ENCODE peak calls at places on chromosome 1, in five cellular contexts. O is endothelial cell, I is MM.1S, Q is breast epithelium, X is HepG2. Z is an unnamed sample.

GRCh38 chr1:1436634-1437032 is 1.1 kb downstream of the VWA1 start:
- DNase-seq in O (no peak), X (no peak), Q (no peak), I (no peak), Z (peak)

GRCh38 chr1:160376525-160377131 is 9.8 kb downstream of the NHLH1 start:
- DNase-seq in O (peak), X (peak), I (peak), Q (no peak), Z (peak)

GRCh38 chr1:243316366-243316989 is 60.6 kb downstream of the SDCCAG8 start:
- DNase-seq in O (no peak), Q (peak), I (no peak), X (no peak), Z (no peak)

GRCh38 chr1:209784276-209785169 is at the start of gene C1orf74:
- DNase-seq in O (peak), Q (peak), X (peak), I (peak), Z (peak)

GRCh38 chr1:226988337-226988672 is 48.2 kb downstream of the COQ8A start:
- DNase-seq in X (no peak), O (no peak), Q (peak), I (no peak), Z (no peak)

GRCh38 chr1:11940260-11940921 is 5.9 kb downstream of the PLOD1 start:
- DNase-seq in Q (peak), I (no peak), X (peak), O (no peak), Z (no peak)

GRCh38 chr1:95572002-95572401 is 338.0 kb downstream of the RWDD3 start:
- DNase-seq in Q (no peak), O (no peak), X (no peak), I (no peak), Z (no peak)

GRCh38 chr1:31977361-31978131 is 36.1 kb upstream of the KHDRBS1 start:
- DNase-seq in O (peak), I (peak), Q (no peak), X (peak), Z (peak)

GRCh38 chr1:44531785-44532566 is 126.9 kb downstream of the RNF220 start:
- DNase-seq in O (no peak), I (no peak), Q (no peak), X (peak), Z (peak)

GRCh38 chr1:41811978-41812852 is 106.5 kb downstream of the HIVEP3 start:
- DNase-seq in X (peak), O (peak), I (peak), Q (no peak), Z (peak)

GRCh38 chr1:164320780-164321683 is 238.0 kb upstream of the PBX1 start:
- DNase-seq in X (no peak), Q (no peak), I (no peak), O (peak), Z (no peak)

GRCh38 chr1:82464362-82464931 is 663.7 kb downstream of the ADGRL2 start:
- DNase-seq in I (no peak), Q (no peak), O (no peak), X (no peak), Z (no peak)

GRCh38 chr1:151944859-151945575 is 35.7 kb upstream of the THEM4 start:
- DNase-seq in I (no peak), Q (no peak), X (no peak), O (no peak), Z (no peak)

GRCh38 chr1:175530981-175531380 is 212.4 kb downstream of the TNR start:
- DNase-seq in Q (no peak), X (no peak), O (no peak), I (no peak), Z (no peak)

GRCh38 chr1:211643324-211644212 is 31.9 kb downstream of the NEK2 start:
- DNase-seq in Q (peak), X (peak), O (peak), I (no peak), Z (peak)

GRCh38 chr1:118588566-118588965 is 399.6 kb downstream of the TBX15 start:
- DNase-seq in X (no peak), I (no peak), O (no peak), Q (no peak), Z (no peak)

GRCh38 chr1:232305020-232305419 is 324.9 kb downstream of the SIPA1L2 start:
- DNase-seq in X (no peak), I (no peak), O (no peak), Q (no peak), Z (no peak)

GRCh38 chr1:156746716-156747631 is 4.5 kb downstream of the HDGF start:
- DNase-seq in I (no peak), O (peak), X (peak), Q (peak), Z (peak)

GRCh38 chr1:40770296-40771070 is 13.1 kb upstream of the KCNQ4 start:
- DNase-seq in O (no peak), I (no peak), X (no peak), Q (no peak), Z (no peak)
- TF ChIP-seq CTCF in O (no peak), I (no peak), X (peak), Q (no peak), Z (no peak)

GRCh38 chr1:214823311-214824117 is 220.5 kb downstream of the CENPF start:
- DNase-seq in Q (no peak), O (no peak), X (no peak), I (no peak), Z (no peak)
- TF ChIP-seq CTCF in Q (no peak), O (no peak), X (peak), I (no peak), Z (peak)

GRCh38 chr1:110148961-110149360 is 1.3 kb upstream of the SLC6A17 start:
- DNase-seq in I (no peak), X (no peak), Q (no peak), O (no peak), Z (no peak)
- TF ChIP-seq CTCF in I (no peak), X (no peak), Q (no peak), O (peak), Z (no peak)

GRCh38 chr1:178344513-178345077 is 152.2 kb downstream of the CLEC20A start:
- DNase-seq in I (peak), X (peak), Q (no peak), O (no peak), Z (peak)
- TF ChIP-seq CTCF in I (peak), X (peak), Q (peak), O (no peak), Z (no peak)

GRCh38 chr1:230922620-230923019 is 54.3 kb upstream of the C1orf198 start:
- DNase-seq in I (no peak), Q (no peak), X (no peak), O (no peak), Z (no peak)
- TF ChIP-seq CTCF in I (no peak), Q (no peak), X (no peak), O (no peak), Z (no peak)

DNA sequence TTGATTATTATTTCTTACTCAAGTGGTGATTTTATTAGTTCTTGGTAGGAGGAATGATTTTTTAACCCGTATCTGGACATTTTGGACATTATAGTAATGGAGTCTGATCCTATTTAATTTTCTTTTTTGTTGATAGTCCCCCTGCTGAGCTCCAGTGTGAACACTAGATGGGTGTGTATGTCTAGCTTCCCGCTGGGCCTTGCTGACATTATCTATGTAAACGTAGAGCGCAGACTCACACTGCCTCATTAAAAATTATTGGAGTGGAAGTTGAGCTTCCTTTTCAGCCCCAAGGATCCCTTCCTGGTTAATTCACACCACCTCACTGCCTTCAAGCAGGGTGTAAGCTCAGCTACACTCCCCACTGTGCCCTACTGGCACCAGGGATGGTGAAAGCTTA is 467.6 kb upstream of the PKN2 start:
- DNase-seq in I (no peak), O (no peak), X (no peak), Q (no peak), Z (no peak)
- TF ChIP-seq CTCF in I (no peak), O (no peak), X (no peak), Q (no peak), Z (no peak)

GRCh38 chr1:237681210-237681609 is 209.5 kb downstream of the ZP4 start:
- DNase-seq in O (no peak), Q (no peak), I (no peak), X (no peak), Z (no peak)

GRCh38 chr1:237679687-237680086 is 211.0 kb downstream of the ZP4 start:
- DNase-seq in Q (no peak), I (no peak), X (no peak), O (no peak), Z (no peak)

GRCh38 chr1:237672748-237673147 is 218.0 kb downstream of the ZP4 start:
- DNase-seq in X (no peak), Q (no peak), O (no peak), I (peak), Z (no peak)

GRCh38 chr1:237677979-237678378 is 212.7 kb downstream of the ZP4 start:
- DNase-seq in X (no peak), I (peak), O (no peak), Q (no peak), Z (no peak)
- TF ChIP-seq CTCF in X (peak), I (peak), O (no peak), Q (no peak), Z (no peak)

GRCh38 chr1:16028237-16029002 is 6.6 kb downstream of the CLCNKA start:
- DNase-seq in X (no peak), O (no peak), I (no peak), Q (no peak), Z (no peak)
- TF ChIP-seq CTCF in X (no peak), O (no peak), I (no peak), Q (no peak), Z (no peak)

Z was measured in GM10248.